ENCODE peak calls at places on chromosomes 11 and 22, in ten cellular contexts. F, G, W, U, Z, A, D, E, X and S are unnamed samples.

GRCh38 chr22:43203471-43203981 is 16.6 kb upstream of the TTLL12 start:
- DNase-seq in X (no peak), D (no peak), E (no peak), F (peak), U (no peak), Z (no peak), A (no peak), G (peak), W (peak), S (no peak)

GRCh38 chr11:60363542-60364525 is 14.5 kb upstream of the MS4A7 start:
- DNase-seq in G (peak), U (peak), W (peak), D (peak), E (peak), F (peak), A (peak), Z (no peak), X (peak), S (peak)

GRCh38 chr11:59615132-59615636 is 390 bp downstream of the OSBP start:
- DNase-seq in G (peak), A (no peak), X (peak), Z (peak), U (no peak), D (peak), F (peak), W (no peak), E (no peak), S (peak)

GRCh38 chr11:86639172-86639571 is 33.2 kb downstream of the ME3 start:
- DNase-seq in A (peak), E (peak), D (no peak), G (no peak), W (no peak), X (no peak), U (no peak), Z (no peak), F (no peak), S (no peak)

GRCh38 chr11:406796-407650 is 7.8 kb downstream of the SIGIRR start:
- DNase-seq in A (peak), W (peak), X (peak), F (peak), U (peak), Z (peak), E (no peak), G (peak), D (peak), S (peak)

GRCh38 chr22:19701420-19702145 is 12.7 kb upstream of the SEPTIN5 start:
- DNase-seq in Z (no peak), G (no peak), X (no peak), D (no peak), F (no peak), W (no peak), E (no peak), A (no peak), U (no peak), S (no peak)

GRCh38 chr11:105000167-105000566 is 22.8 kb downstream of the CASP5 start:
- DNase-seq in G (no peak), F (no peak), E (no peak), A (no peak), U (no peak), Z (no peak), D (no peak), W (peak), X (no peak), S (no peak)

GRCh38 chr22:24305260-24305692 is 34.6 kb downstream of the SPECC1L start:
- DNase-seq in G (no peak), F (peak), W (no peak), U (peak), X (no peak), A (peak), Z (no peak), E (no peak), D (no peak), S (no peak)

GRCh38 chr11:72668645-72669347 is 5.4 kb downstream of the PDE2A start:
- DNase-seq in D (no peak), Z (no peak), X (peak), W (peak), U (no peak), E (no peak), F (no peak), G (no peak), A (no peak), S (no peak)

GRCh38 chr11:104057908-104058307 is 21.5 kb downstream of the DDI1 start:
- DNase-seq in D (no peak), X (no peak), F (no peak), W (no peak), G (no peak), Z (no peak), E (no peak), U (no peak), A (no peak), S (no peak)

GRCh38 chr11:45818961-45819605 is 14.1 kb downstream of the SLC35C1 start:
- DNase-seq in Z (peak), G (no peak), X (no peak), F (no peak), W (no peak), A (no peak), U (no peak), E (no peak), D (no peak), S (no peak)

DNA sequence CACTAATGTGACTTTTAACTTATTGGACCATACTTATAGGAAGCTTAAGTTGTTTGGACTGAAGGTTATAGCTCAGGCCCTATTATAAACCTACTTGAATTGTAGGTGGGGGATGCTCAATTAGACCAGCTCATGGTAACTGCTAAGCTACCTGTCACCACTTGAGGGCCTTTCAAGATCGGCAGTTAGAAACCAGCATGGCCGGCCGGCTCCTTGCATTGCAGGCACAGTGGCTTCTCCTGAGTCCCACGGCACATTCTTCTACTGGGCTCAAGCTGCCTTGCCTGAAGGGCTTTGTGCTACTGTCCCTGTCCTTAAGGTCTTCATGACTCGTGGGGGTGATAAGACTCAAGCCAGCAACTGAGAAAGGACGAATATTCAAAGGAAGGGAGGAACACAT is 70.8 kb downstream of the TBC1D22A start:
- DNase-seq in Z (no peak), E (no peak), A (no peak), D (peak), G (no peak), X (no peak), W (peak), U (peak), F (peak), S (no peak)
- TF ChIP-seq CTCF in Z (no peak), E (peak), A (peak), D (no peak), G (no peak), X (no peak), W (peak), U (peak), F (peak), S (no peak)

GRCh38 chr22:21712751-21713427 is 22.7 kb downstream of the YPEL1 start:
- DNase-seq in G (peak), Z (peak), U (peak), X (peak), E (peak), W (peak), F (peak), D (peak), A (peak), S (peak)

GRCh38 chr22:21714784-21715183 is 20.8 kb downstream of the YPEL1 start:
- DNase-seq in D (no peak), F (peak), G (no peak), A (no peak), E (no peak), W (no peak), X (no peak), U (no peak), Z (no peak), S (no peak)

GRCh38 chr22:21711851-21712250 is 23.7 kb downstream of the YPEL1 start:
- DNase-seq in W (no peak), U (no peak), E (no peak), A (no peak), Z (no peak), X (no peak), G (no peak), D (no peak), F (no peak), S (no peak)

GRCh38 chr22:21714059-21714770 is 21.4 kb downstream of the YPEL1 start:
- DNase-seq in D (no peak), G (no peak), F (no peak), W (no peak), X (no peak), A (no peak), E (no peak), Z (no peak), U (no peak), S (no peak)

DNA sequence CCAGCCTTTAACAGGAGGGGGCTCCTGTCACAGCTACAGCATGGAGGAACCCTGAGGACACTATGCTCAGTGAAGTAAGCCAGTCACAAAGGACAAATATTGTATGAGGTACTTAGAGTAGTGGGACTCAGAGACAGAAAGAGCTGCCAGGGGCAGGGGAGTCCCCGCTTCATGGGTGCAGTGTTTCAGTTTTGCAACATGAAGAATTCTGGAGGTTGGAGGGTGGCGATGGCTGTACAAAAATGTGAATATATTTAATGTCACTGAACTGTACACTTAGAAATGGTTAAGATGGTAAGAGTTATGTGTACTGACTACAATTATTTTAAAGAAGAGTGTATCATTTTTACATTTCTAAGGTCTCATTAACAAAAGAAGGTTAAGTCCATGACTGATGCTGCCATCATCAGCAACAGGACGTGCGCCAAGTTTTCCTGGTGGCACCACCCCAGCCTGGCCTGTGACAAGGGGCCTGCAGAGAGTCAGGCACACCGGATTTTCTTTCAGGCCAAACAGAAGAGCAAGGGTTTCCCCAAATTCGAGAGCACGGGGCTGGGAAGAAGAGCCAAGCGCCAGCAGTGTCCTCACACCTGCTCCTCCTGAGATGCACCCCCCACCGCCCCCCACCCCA is 22.1 kb downstream of the YPEL1 start:
- DNase-seq in W (no peak), F (no peak), U (no peak), X (no peak), E (no peak), D (no peak), A (no peak), Z (no peak), G (no peak), S (no peak)
- TF ChIP-seq CTCF in W (no peak), F (no peak), U (no peak), X (no peak), E (no peak), D (peak), A (peak), Z (no peak), G (no peak), S (no peak)

GRCh38 chr11:94501522-94501921 is 7.7 kb downstream of the ANKRD49 start:
- DNase-seq in E (no peak), F (no peak), U (no peak), Z (no peak), G (no peak), W (no peak), X (no peak), D (no peak), A (no peak), S (no peak)
- TF ChIP-seq CTCF in E (peak), F (no peak), U (no peak), Z (no peak), G (no peak), W (peak), X (peak), D (no peak), A (no peak), S (no peak)

GRCh38 chr22:35454416-35455054 is 54.6 kb downstream of the MCM5 start:
- DNase-seq in W (peak), Z (no peak), X (no peak), F (no peak), D (no peak), E (no peak), U (no peak), G (no peak), A (no peak), S (no peak)
- TF ChIP-seq CTCF in W (peak), Z (no peak), X (no peak), F (peak), D (no peak), E (no peak), U (no peak), G (peak), A (no peak), S (no peak)

GRCh38 chr22:32103648-32104326 is 55.3 kb downstream of the C22orf42 start:
- DNase-seq in F (peak), W (no peak), X (no peak), Z (no peak), U (no peak), A (peak), E (no peak), G (no peak), D (no peak), S (no peak)
- TF ChIP-seq CTCF in F (no peak), W (peak), X (peak), Z (no peak), U (no peak), A (peak), E (peak), G (peak), D (peak), S (no peak)

DNA sequence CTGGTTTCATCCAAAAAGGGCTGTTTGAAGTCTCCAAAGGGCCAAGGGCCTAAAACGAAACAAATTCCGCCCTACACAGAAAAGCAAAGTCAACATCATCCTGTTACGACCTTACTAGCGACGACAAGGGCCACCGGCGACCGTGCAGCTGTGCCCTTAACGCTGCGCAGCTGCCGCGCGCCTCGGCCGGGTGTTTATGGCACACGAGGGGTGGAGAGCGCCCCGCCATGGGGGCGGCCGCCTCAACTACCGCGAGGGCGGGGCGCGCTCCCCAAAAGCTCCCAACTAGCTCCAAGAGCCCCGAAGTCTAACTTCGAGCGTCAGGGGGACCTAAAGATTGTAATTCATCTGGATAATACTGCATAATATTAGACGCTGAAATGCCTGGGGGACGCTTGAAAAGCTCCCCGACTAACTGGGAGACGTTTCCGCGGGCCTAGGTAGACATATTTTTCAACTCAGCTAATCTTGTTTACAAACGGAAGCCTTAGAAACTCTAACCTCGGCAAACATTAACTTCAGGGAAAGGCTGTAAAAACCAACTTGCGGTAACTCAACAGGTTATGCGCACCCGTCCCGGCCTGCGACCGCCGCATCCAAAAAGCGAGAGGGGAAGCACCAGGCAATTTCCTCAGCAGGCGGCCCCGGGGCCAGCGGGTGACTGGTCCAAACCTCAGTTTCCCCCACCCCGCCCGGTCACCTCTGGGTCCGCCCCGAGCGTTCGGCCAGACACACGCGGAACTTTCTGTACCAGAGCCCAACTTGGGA is 688 bp downstream of the TMEM123 start:
- DNase-seq in X (peak), A (peak), G (peak), Z (peak), E (no peak), F (peak), D (peak), W (peak), U (peak), S (peak)
- TF ChIP-seq CTCF in X (peak), A (peak), G (no peak), Z (no peak), E (peak), F (peak), D (peak), W (peak), U (no peak), S (no peak)

GRCh38 chr11:76824980-76825725 is 35.6 kb upstream of the ACER3 start:
- DNase-seq in W (no peak), U (no peak), A (peak), G (no peak), X (no peak), D (no peak), F (no peak), E (no peak), Z (no peak), S (no peak)

GRCh38 chr11:76824083-76824939 is 36.4 kb upstream of the ACER3 start:
- DNase-seq in X (no peak), A (no peak), D (no peak), F (peak), W (no peak), Z (no peak), U (no peak), E (no peak), G (no peak), S (no peak)

GRCh38 chr11:76825726-76826396 is 34.9 kb upstream of the ACER3 start:
- DNase-seq in D (no peak), F (no peak), G (no peak), E (no peak), U (no peak), W (no peak), Z (no peak), A (no peak), X (no peak), S (no peak)

GRCh38 chr11:76822406-76822805 is 38.3 kb upstream of the ACER3 start:
- DNase-seq in F (no peak), D (no peak), U (no peak), A (no peak), X (no peak), E (no peak), G (no peak), Z (no peak), W (no peak), S (no peak)

GRCh38 chr11:76823481-76824028 is 37.2 kb upstream of the ACER3 start:
- DNase-seq in X (no peak), E (peak), Z (no peak), D (no peak), A (peak), U (peak), G (no peak), F (peak), W (no peak), S (no peak)
- TF ChIP-seq CTCF in X (no peak), E (no peak), Z (no peak), D (no peak), A (no peak), U (no peak), G (no peak), F (no peak), W (no peak), S (no peak)

GRCh38 chr11:123357990-123358827 is 71.9 kb upstream of the GRAMD1B start:
- DNase-seq in D (no peak), E (no peak), F (peak), A (no peak), X (peak), U (peak), Z (no peak), G (peak), W (peak), S (peak)
- TF ChIP-seq CTCF in D (no peak), E (no peak), F (peak), A (peak), X (peak), U (peak), Z (no peak), G (peak), W (no peak), S (no peak)

DNA sequence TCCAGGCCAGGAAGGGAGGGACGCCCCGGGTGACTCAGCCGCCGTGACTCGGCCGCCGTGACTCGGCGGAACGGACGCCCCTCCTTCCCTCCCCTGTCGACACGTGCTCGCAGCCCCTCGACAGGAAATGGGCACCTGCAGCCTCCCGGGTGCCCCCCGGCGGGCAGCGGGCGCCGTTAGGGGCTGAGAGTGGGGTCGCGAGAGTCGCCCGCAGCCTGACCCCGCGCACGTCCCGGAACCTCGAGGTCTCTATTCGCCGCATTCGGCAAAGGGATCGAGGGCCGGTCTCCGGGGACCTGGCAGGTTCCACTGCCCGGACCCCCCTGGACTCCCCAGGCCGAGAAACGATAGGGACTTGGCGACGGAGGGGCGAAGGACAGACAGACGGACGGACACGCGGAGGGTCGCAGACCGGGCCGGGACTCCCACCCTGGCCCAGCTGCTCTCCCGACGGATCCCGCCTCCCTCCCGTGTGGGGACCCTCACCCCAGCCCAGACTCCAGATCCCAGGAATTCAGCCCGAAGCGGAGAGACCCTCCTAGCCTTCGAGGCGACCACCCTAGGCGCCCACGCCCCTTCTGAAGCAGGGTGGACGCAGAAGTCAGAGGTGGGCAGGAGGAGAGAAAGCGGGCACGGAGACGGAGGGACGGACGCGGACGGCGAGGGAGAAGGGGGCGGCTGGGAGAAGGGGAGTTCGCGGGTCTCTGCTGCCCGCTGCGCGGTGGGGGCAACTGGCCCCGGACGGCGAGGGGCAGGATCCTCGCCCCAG is 648 bp downstream of the FOSL1 start:
- DNase-seq in E (no peak), Z (peak), A (peak), F (peak), X (peak), W (peak), G (peak), U (peak), D (no peak), S (no peak)
- TF ChIP-seq CTCF in E (no peak), Z (no peak), A (peak), F (no peak), X (no peak), W (no peak), G (no peak), U (no peak), D (no peak), S (no peak)

GRCh38 chr11:82986491-82986890 is 85.0 kb downstream of the DDIAS start:
- DNase-seq in G (no peak), X (no peak), U (no peak), D (no peak), Z (no peak), W (no peak), F (no peak), A (no peak), E (no peak), S (no peak)

GRCh38 chr11:82987997-82988396 is 83.7 kb downstream of the RAB30 start:
- DNase-seq in D (no peak), U (no peak), G (no peak), Z (no peak), X (no peak), F (no peak), A (no peak), E (no peak), W (no peak), S (no peak)

GRCh38 chr11:82992219-82992618 is 79.5 kb downstream of the RAB30 start:
- DNase-seq in G (no peak), F (no peak), D (no peak), U (no peak), A (no peak), W (no peak), E (no peak), X (no peak), Z (no peak), S (no peak)

GRCh38 chr11:82989628-82990404 is 81.9 kb downstream of the RAB30 start:
- DNase-seq in G (no peak), D (no peak), W (peak), X (no peak), U (no peak), Z (no peak), E (no peak), F (no peak), A (no peak), S (no peak)

GRCh38 chr11:82988936-82989627 is 82.6 kb downstream of the RAB30 start:
- DNase-seq in A (no peak), Z (no peak), E (no peak), W (peak), F (no peak), G (peak), X (no peak), D (no peak), U (no peak), S (no peak)
- TF ChIP-seq CTCF in A (no peak), Z (no peak), E (no peak), W (no peak), F (no peak), G (no peak), X (no peak), D (no peak), U (no peak), S (no peak)